ENCODE peak calls at places on chromosomes 5 and 9, in four cellular contexts. One of them, this sample, is unnamed.

GRCh38 chr9:108142504-108143201 is 653.1 kb upstream of the KLF4 start:
- DNase-seq in HFFc6: peak; percentile 21
- DNase-seq in GM10248: no peak
- DNase-seq in fibroblast of pulmonary artery: peak; percentile 96
- DNase-seq in this sample: no peak

GRCh38 chr5:31844615-31845345 is 205.8 kb downstream of the PDZD2 start:
- DNase-seq in HFFc6: no peak
- DNase-seq in GM10248: no peak
- DNase-seq in fibroblast of pulmonary artery: no peak
- DNase-seq in this sample: no peak

GRCh38 chr5:175825906-175826305 is 45.5 kb upstream of the CPLX2 start:
- DNase-seq in HFFc6: no peak
- DNase-seq in GM10248: no peak
- DNase-seq in fibroblast of pulmonary artery: no peak
- DNase-seq in this sample: no peak

GRCh38 chr9:123795336-123795735 is 134.6 kb downstream of the DENND1A start:
- DNase-seq in HFFc6: no peak
- DNase-seq in GM10248: no peak
- DNase-seq in fibroblast of pulmonary artery: peak; percentile 25
- DNase-seq in this sample: no peak

GRCh38 chr9:80867731-80868130 is 821.6 kb downstream of the TLE1 start:
- DNase-seq in HFFc6: no peak
- DNase-seq in GM10248: no peak
- DNase-seq in fibroblast of pulmonary artery: peak; percentile 43
- DNase-seq in this sample: no peak

GRCh38 chr5:67146574-67146973 is 50.0 kb downstream of the CD180 start:
- DNase-seq in HFFc6: no peak
- DNase-seq in GM10248: no peak
- DNase-seq in fibroblast of pulmonary artery: peak; percentile 45
- DNase-seq in this sample: no peak

GRCh38 chr5:32275421-32275765 is 37.3 kb downstream of the MTMR12 start:
- DNase-seq in HFFc6: peak; percentile 20
- DNase-seq in GM10248: no peak
- DNase-seq in fibroblast of pulmonary artery: peak; percentile 44
- DNase-seq in this sample: no peak

GRCh38 chr9:34381323-34381722 is 4.6 kb upstream of the MYORG start:
- DNase-seq in HFFc6: no peak
- DNase-seq in GM10248: no peak
- DNase-seq in fibroblast of pulmonary artery: no peak
- DNase-seq in this sample: no peak

GRCh38 chr5:148748702-148749101 is 77.7 kb upstream of the ADRB2 start:
- DNase-seq in HFFc6: no peak
- DNase-seq in GM10248: no peak
- DNase-seq in fibroblast of pulmonary artery: no peak
- DNase-seq in this sample: no peak

GRCh38 chr5:76720988-76721569 is 5.2 kb downstream of the F2R start:
- DNase-seq in HFFc6: no peak
- DNase-seq in GM10248: peak; percentile 62
- DNase-seq in fibroblast of pulmonary artery: no peak
- DNase-seq in this sample: no peak

GRCh38 chr5:13946111-13946510 is 1.6 kb upstream of the DNAH5 start:
- DNase-seq in HFFc6: no peak
- DNase-seq in GM10248: no peak
- DNase-seq in fibroblast of pulmonary artery: no peak
- DNase-seq in this sample: no peak

GRCh38 chr5:43152946-43153345 is 32.2 kb downstream of the ZNF131 start:
- DNase-seq in HFFc6: peak; percentile 36
- DNase-seq in GM10248: no peak
- DNase-seq in fibroblast of pulmonary artery: peak; percentile 13
- DNase-seq in this sample: no peak

GRCh38 chr9:134778156-134778555 is 102.5 kb upstream of the FCN2 start:
- DNase-seq in HFFc6: no peak
- DNase-seq in GM10248: no peak
- DNase-seq in fibroblast of pulmonary artery: no peak
- DNase-seq in this sample: no peak

GRCh38 chr5:134794136-134794535 is 35.6 kb downstream of the DDX46 start:
- DNase-seq in HFFc6: peak; percentile 20
- DNase-seq in GM10248: no peak
- DNase-seq in fibroblast of pulmonary artery: peak; percentile 60
- DNase-seq in this sample: no peak

GRCh38 chr9:127158995-127159801 is 36.8 kb upstream of the ANGPTL2 start:
- DNase-seq in HFFc6: peak; percentile 88
- DNase-seq in GM10248: no peak
- DNase-seq in fibroblast of pulmonary artery: peak; percentile 66
- DNase-seq in this sample: no peak

GRCh38 chr9:92739346-92740014 is 25.2 kb downstream of the BICD2 start:
- DNase-seq in HFFc6: no peak
- DNase-seq in GM10248: no peak
- DNase-seq in fibroblast of pulmonary artery: no peak
- DNase-seq in this sample: no peak

GRCh38 chr9:138103111-138103823 is 225.7 kb downstream of the CACNA1B start:
- DNase-seq in HFFc6: no peak
- DNase-seq in GM10248: no peak
- DNase-seq in fibroblast of pulmonary artery: no peak
- DNase-seq in this sample: no peak

GRCh38 chr9:24587883-24588282 is 42.2 kb upstream of the IZUMO3 start:
- DNase-seq in HFFc6: no peak
- DNase-seq in GM10248: no peak
- DNase-seq in fibroblast of pulmonary artery: no peak
- DNase-seq in this sample: no peak

GRCh38 chr9:113237026-113237425 is 15.7 kb downstream of the SLC31A1 start:
- DNase-seq in HFFc6: no peak
- DNase-seq in GM10248: no peak
- DNase-seq in fibroblast of pulmonary artery: no peak
- DNase-seq in this sample: no peak

GRCh38 chr5:36744041-36744677 is 132.4 kb upstream of the NIPBL start:
- DNase-seq in HFFc6: no peak
- DNase-seq in GM10248: no peak
- DNase-seq in fibroblast of pulmonary artery: no peak
- DNase-seq in this sample: no peak

GRCh38 chr5:124546643-124547042 is 199.8 kb downstream of the ZNF608 start:
- DNase-seq in HFFc6: no peak
- DNase-seq in GM10248: no peak
- DNase-seq in fibroblast of pulmonary artery: peak; percentile 55
- DNase-seq in this sample: no peak

GRCh38 chr5:69030663-69031062 is 63.2 kb upstream of the SLC30A5 start:
- DNase-seq in HFFc6: no peak
- DNase-seq in GM10248: no peak
- DNase-seq in fibroblast of pulmonary artery: no peak
- DNase-seq in this sample: no peak

GRCh38 chr5:42628821-42629220 is 127.8 kb upstream of the CCDC152 start:
- DNase-seq in HFFc6: no peak
- DNase-seq in GM10248: no peak
- DNase-seq in fibroblast of pulmonary artery: no peak
- DNase-seq in this sample: no peak

GRCh38 chr9:78280982-78281668 is 15.8 kb upstream of the PSAT1 start:
- DNase-seq in HFFc6: no peak
- DNase-seq in GM10248: no peak
- DNase-seq in fibroblast of pulmonary artery: peak; percentile 94
- DNase-seq in this sample: no peak

GRCh38 chr5:107567901-107568671 is 102.7 kb downstream of the EFNA5 start:
- DNase-seq in HFFc6: no peak
- DNase-seq in GM10248: no peak
- DNase-seq in fibroblast of pulmonary artery: no peak
- DNase-seq in this sample: no peak

GRCh38 chr5:139342423-139342723 is 719 bp downstream of the PAIP2 start:
- DNase-seq in HFFc6: no peak
- DNase-seq in GM10248: peak; percentile 87
- DNase-seq in fibroblast of pulmonary artery: no peak
- DNase-seq in this sample: no peak

GRCh38 chr5:73796164-73797141 is 170.5 kb downstream of the ARHGEF28 start:
- DNase-seq in HFFc6: peak; percentile 91
- DNase-seq in GM10248: peak; percentile 26
- DNase-seq in fibroblast of pulmonary artery: peak; percentile 99
- DNase-seq in this sample: no peak

GRCh38 chr9:125409217-125409636 is 147.6 kb downstream of the GAPVD1 start:
- DNase-seq in HFFc6: no peak
- DNase-seq in GM10248: peak; percentile 66
- DNase-seq in fibroblast of pulmonary artery: no peak
- DNase-seq in this sample: no peak

GRCh38 chr9:83526901-83527300 is 11.3 kb downstream of the FRMD3 start:
- DNase-seq in HFFc6: no peak
- DNase-seq in GM10248: no peak
- DNase-seq in fibroblast of pulmonary artery: no peak
- DNase-seq in this sample: no peak

GRCh38 chr5:151107738-151108520 is 27.1 kb upstream of the TNIP1 start:
- DNase-seq in HFFc6: no peak
- DNase-seq in GM10248: no peak
- DNase-seq in fibroblast of pulmonary artery: peak; percentile 50
- DNase-seq in this sample: no peak

GRCh38 chr5:112036206-112036605 is 279.2 kb upstream of the NREP start:
- DNase-seq in HFFc6: peak; percentile 34
- DNase-seq in GM10248: no peak
- DNase-seq in fibroblast of pulmonary artery: no peak
- DNase-seq in this sample: no peak

GRCh38 chr5:112640495-112640894 is 97.2 kb upstream of the APC start:
- DNase-seq in HFFc6: peak; percentile 32
- DNase-seq in GM10248: no peak
- DNase-seq in fibroblast of pulmonary artery: no peak
- DNase-seq in this sample: no peak

GRCh38 chr9:95341262-95342011 is 23.9 kb upstream of the FANCC start:
- DNase-seq in HFFc6: no peak
- DNase-seq in GM10248: no peak
- DNase-seq in fibroblast of pulmonary artery: peak; percentile 41
- DNase-seq in this sample: no peak

GRCh38 chr9:133476036-133476435 is 2.9 kb downstream of the SLC2A6 start:
- DNase-seq in HFFc6: no peak
- DNase-seq in GM10248: no peak
- DNase-seq in fibroblast of pulmonary artery: no peak
- DNase-seq in this sample: no peak

GRCh38 chr9:86315088-86315487 is 32.8 kb upstream of the ISCA1 start:
- DNase-seq in HFFc6: no peak
- DNase-seq in GM10248: no peak
- DNase-seq in fibroblast of pulmonary artery: peak; percentile 16
- DNase-seq in this sample: no peak

GRCh38 chr5:1641560-1642166 is 117.9 kb upstream of the LPCAT1 start:
- DNase-seq in HFFc6: peak; percentile 84
- DNase-seq in GM10248: peak; percentile 87
- DNase-seq in fibroblast of pulmonary artery: peak; percentile 94
- DNase-seq in this sample: no peak

GRCh38 chr5:151773979-151774378 is 2.2 kb downstream of the G3BP1 start:
- DNase-seq in HFFc6: no peak
- DNase-seq in GM10248: no peak
- DNase-seq in fibroblast of pulmonary artery: no peak
- DNase-seq in this sample: no peak

GRCh38 chr9:90972057-90972456 is 170.4 kb downstream of the SYK start:
- DNase-seq in HFFc6: no peak
- DNase-seq in GM10248: peak; percentile 44
- DNase-seq in fibroblast of pulmonary artery: no peak
- DNase-seq in this sample: no peak

GRCh38 chr5:893137-893506 is 438 bp downstream of the TRIP13 start:
- DNase-seq in HFFc6: no peak
- DNase-seq in GM10248: no peak
- DNase-seq in fibroblast of pulmonary artery: no peak
- DNase-seq in this sample: no peak

GRCh38 chr5:132971483-132972435 is 8.3 kb upstream of the AFF4 start:
- DNase-seq in HFFc6: peak; percentile 13
- DNase-seq in GM10248: no peak
- DNase-seq in fibroblast of pulmonary artery: peak; percentile 52
- DNase-seq in this sample: no peak
- TF ChIP-seq CTCF in HFFc6: no peak
- TF ChIP-seq CTCF in GM10248: no peak
- TF ChIP-seq CTCF in fibroblast of pulmonary artery: no peak
- TF ChIP-seq CTCF in this sample: no peak

GRCh38 chr9:121266906-121267650 is 884 bp upstream of the GSN start:
- DNase-seq in HFFc6: no peak
- DNase-seq in GM10248: no peak
- DNase-seq in fibroblast of pulmonary artery: no peak
- DNase-seq in this sample: no peak

GRCh38 chr9:121266356-121266755 is 1.6 kb upstream of the GSN start:
- DNase-seq in HFFc6: no peak
- DNase-seq in GM10248: no peak
- DNase-seq in fibroblast of pulmonary artery: no peak
- DNase-seq in this sample: no peak

GRCh38 chr9:121268598-121269029 is 652 bp downstream of the GSN start:
- DNase-seq in HFFc6: no peak
- DNase-seq in GM10248: no peak
- DNase-seq in fibroblast of pulmonary artery: no peak
- DNase-seq in this sample: no peak

GRCh38 chr9:121269030-121269887 is 1.3 kb downstream of the GSN start:
- DNase-seq in HFFc6: peak; percentile 57
- DNase-seq in GM10248: no peak
- DNase-seq in fibroblast of pulmonary artery: no peak
- DNase-seq in this sample: no peak

GRCh38 chr9:121267689-121268597 is at the start of gene GSN:
- DNase-seq in HFFc6: peak; percentile 45
- DNase-seq in GM10248: peak; percentile 87
- DNase-seq in fibroblast of pulmonary artery: peak; percentile 67
- DNase-seq in this sample: peak; percentile 61
- TF ChIP-seq CTCF in HFFc6: no peak
- TF ChIP-seq CTCF in GM10248: no peak
- TF ChIP-seq CTCF in fibroblast of pulmonary artery: peak; percentile 11
- TF ChIP-seq CTCF in this sample: no peak

GRCh38 chr5:17187401-17187800 is 30.0 kb upstream of the BASP1 start:
- DNase-seq in HFFc6: peak; percentile 19
- DNase-seq in GM10248: no peak
- DNase-seq in fibroblast of pulmonary artery: no peak
- DNase-seq in this sample: no peak

GRCh38 chr5:17189381-17190036 is 27.9 kb upstream of the BASP1 start:
- DNase-seq in HFFc6: peak; percentile 67
- DNase-seq in GM10248: peak; percentile 57
- DNase-seq in fibroblast of pulmonary artery: peak; percentile 90
- DNase-seq in this sample: peak; percentile 20

GRCh38 chr5:17192191-17192590 is 25.2 kb upstream of the BASP1 start:
- DNase-seq in HFFc6: no peak
- DNase-seq in GM10248: no peak
- DNase-seq in fibroblast of pulmonary artery: no peak
- DNase-seq in this sample: no peak

GRCh38 chr5:17190242-17190778 is 27.1 kb upstream of the BASP1 start:
- DNase-seq in HFFc6: peak; percentile 80
- DNase-seq in GM10248: peak; percentile 32
- DNase-seq in fibroblast of pulmonary artery: peak; percentile 92
- DNase-seq in this sample: no peak

GRCh38 chr5:17190799-17191391 is 26.5 kb upstream of the BASP1 start:
- DNase-seq in HFFc6: peak; percentile 60
- DNase-seq in GM10248: no peak
- DNase-seq in fibroblast of pulmonary artery: no peak
- DNase-seq in this sample: no peak
- TF ChIP-seq CTCF in HFFc6: peak; percentile 24
- TF ChIP-seq CTCF in GM10248: no peak
- TF ChIP-seq CTCF in fibroblast of pulmonary artery: no peak
- TF ChIP-seq CTCF in this sample: no peak

GRCh38 chr9:130372057-130372456 is 72.7 kb upstream of the ASS1 start:
- DNase-seq in HFFc6: no peak
- DNase-seq in GM10248: no peak
- DNase-seq in fibroblast of pulmonary artery: no peak
- DNase-seq in this sample: no peak
- TF ChIP-seq CTCF in HFFc6: no peak
- TF ChIP-seq CTCF in GM10248: no peak
- TF ChIP-seq CTCF in fibroblast of pulmonary artery: no peak
- TF ChIP-seq CTCF in this sample: no peak

GRCh38 chr5:115389799-115390382 is 93.4 kb upstream of the CCDC112 start:
- DNase-seq in HFFc6: no peak
- DNase-seq in GM10248: no peak
- DNase-seq in fibroblast of pulmonary artery: no peak
- DNase-seq in this sample: no peak
- TF ChIP-seq CTCF in HFFc6: peak; percentile 15
- TF ChIP-seq CTCF in GM10248: peak; percentile 54
- TF ChIP-seq CTCF in fibroblast of pulmonary artery: no peak
- TF ChIP-seq CTCF in this sample: no peak